ENCODE peak calls at places on chromosomes 11 and 22, in six cellular contexts. N is AG04450; K is NCI-H1092 treated with DMSO at 0.1 percent for 48 hours; T is astrocyte of the spinal cord; D is activated T-helper 9 cell treated with anti-CD3 and anti-CD28 coated beads, Interleukin-2, amount 50 U/mL, for 16 hours; O is prostate gland. A is an unnamed sample.

GRCh38 chr11:61793084-61793828 is 545 bp downstream of the FEN1 start:
- DNase-seq in K (peak; percentile 79), N (no peak), O (no peak), D (no peak), T (no peak), A (no peak)

GRCh38 chr11:16924826-16925494 is 89.3 kb downstream of the PLEKHA7 start:
- DNase-seq in T (peak; percentile 59), N (no peak), O (peak; percentile 79), D (no peak), K (peak; percentile 12), A (peak; percentile 68)

GRCh38 chr22:28560005-28560742 is 119.5 kb downstream of the TTC28 start:
- DNase-seq in O (no peak), N (peak; percentile 3), T (peak; percentile 12), D (no peak), K (no peak), A (no peak)

GRCh38 chr11:111429066-111429506 is 50.0 kb upstream of the POU2AF1 start:
- DNase-seq in K (peak; percentile 32), T (peak; percentile 36), N (no peak), D (no peak), O (no peak), A (peak; percentile 75)

GRCh38 chr11:93196816-93197382 is 892 bp downstream of the SLC36A4 start:
- DNase-seq in O (no peak), T (no peak), K (peak; percentile 59), N (no peak), D (no peak), A (no peak)

GRCh38 chr11:456533-456932 is 6.5 kb downstream of the PTDSS2 start:
- DNase-seq in K (no peak), N (no peak), D (no peak), T (no peak), O (no peak), A (no peak)

GRCh38 chr11:34972892-34973291 is 56.5 kb downstream of the PDHX start:
- DNase-seq in D (no peak), K (no peak), T (peak; percentile 36), O (no peak), N (peak; percentile 61), A (no peak)

GRCh38 chr11:10778217-10778970 is 27.3 kb downstream of the CTR9 start:
- DNase-seq in D (no peak), K (no peak), T (peak; percentile 73), N (peak; percentile 54), O (no peak), A (no peak)

GRCh38 chr11:115503083-115503885 is 931 bp downstream of the CADM1 start:
- DNase-seq in N (no peak), K (peak; percentile 90), O (peak; percentile 77), D (no peak), T (peak; percentile 73), A (peak; percentile 59)

GRCh38 chr22:19815093-19815822 is 39.4 kb downstream of the GNB1L start:
- DNase-seq in T (no peak), N (no peak), K (no peak), O (no peak), D (no peak), A (no peak)

GRCh38 chr11:50275133-50275532 is 242.5 kb downstream of the OR4C45 start:
- DNase-seq in T (no peak), O (no peak), K (no peak), D (no peak), N (no peak), A (no peak)

A was measured in WTC11.